ENCODE peak calls at places on chromosomes 1 and 21, in eight cellular contexts. P is mucosa of descending colon, W is esophagus squamous epithelium, T is neural crest cell, S is body of pancreas, Z is choroid plexus epithelial cell, Y is breast epithelium, C is GM13976. N is an unnamed sample.

GRCh38 chr1:16900771-16901170 is 5.0 kb downstream of the RNU1-2 start:
- DNase-seq in P (no peak), W (no peak), T (no peak), S (no peak), Z (peak), Y (no peak), C (no peak), N (no peak)

GRCh38 chr1:221292652-221293051 is 413.4 kb downstream of the HLX start:
- DNase-seq in P (no peak), W (no peak), T (no peak), S (no peak), Z (no peak), Y (no peak), C (no peak), N (no peak)

GRCh38 chr1:7149080-7149838 is 364.0 kb downstream of the CAMTA1 start:
- DNase-seq in P (peak), W (no peak), T (no peak), S (peak), Z (peak), Y (peak), C (no peak), N (no peak)

GRCh38 chr1:3217887-3218679 is 149.1 kb downstream of the PRDM16 start:
- DNase-seq in P (no peak), W (no peak), T (no peak), S (no peak), Z (no peak), Y (no peak), C (no peak), N (no peak)

GRCh38 chr1:201842472-201843020 is 13.6 kb downstream of the IPO9 start:
- DNase-seq in P (no peak), W (no peak), T (no peak), S (no peak), Z (no peak), Y (no peak), C (no peak), N (no peak)

GRCh38 chr1:11124965-11125364 is 25.3 kb upstream of the EXOSC10 start:
- DNase-seq in P (no peak), W (no peak), T (no peak), S (no peak), Z (no peak), Y (no peak), C (no peak), N (no peak)

GRCh38 chr1:86466986-86467385 is 1.7 kb upstream of the CLCA1 start:
- DNase-seq in P (no peak), W (no peak), T (no peak), S (no peak), Z (no peak), Y (no peak), C (no peak), N (no peak)

GRCh38 chr1:7403265-7404045 is 367.6 kb upstream of the VAMP3 start:
- DNase-seq in P (no peak), W (no peak), T (peak), S (no peak), Z (peak), Y (no peak), C (peak), N (peak)

GRCh38 chr1:72845342-72845741 is 563.0 kb upstream of the NEGR1 start:
- DNase-seq in P (no peak), W (no peak), T (no peak), S (no peak), Z (peak), Y (no peak), C (no peak), N (no peak)

GRCh38 chr1:63892632-63893395 is 119.0 kb downstream of the ROR1 start:
- DNase-seq in P (no peak), W (peak), T (no peak), S (peak), Z (peak), Y (no peak), C (peak), N (peak)

GRCh38 chr1:32958827-32959226 is 5.8 kb downstream of the RNF19B start:
- DNase-seq in P (no peak), W (no peak), T (no peak), S (no peak), Z (no peak), Y (no peak), C (no peak), N (no peak)

GRCh38 chr1:228090613-228091081 is 8.1 kb downstream of the ARF1 start:
- DNase-seq in P (no peak), W (no peak), T (no peak), S (no peak), Z (peak), Y (no peak), C (no peak), N (no peak)

GRCh38 chr1:6447016-6447817 is 18.8 kb downstream of the TNFRSF25 start:
- DNase-seq in P (peak), W (no peak), T (peak), S (no peak), Z (no peak), Y (no peak), C (no peak), N (no peak)

GRCh38 chr1:9651565-9652378 is at the start of gene PIK3CD:
- DNase-seq in P (no peak), W (no peak), T (peak), S (no peak), Z (peak), Y (no peak), C (peak), N (peak)

GRCh38 chr1:180743868-180744267 is 112.0 kb downstream of the XPR1 start:
- DNase-seq in P (no peak), W (no peak), T (no peak), S (no peak), Z (no peak), Y (no peak), C (no peak), N (no peak)

GRCh38 chr1:206816390-206817287 is 44.3 kb upstream of the IL10 start:
- DNase-seq in P (no peak), W (no peak), T (no peak), S (no peak), Z (peak), Y (no peak), C (no peak), N (no peak)

GRCh38 chr1:229203030-229203751 is 67.7 kb upstream of the RAB4A start:
- DNase-seq in P (no peak), W (no peak), T (peak), S (peak), Z (peak), Y (no peak), C (no peak), N (no peak)

GRCh38 chr1:203625623-203626189 is 926 bp upstream of the ATP2B4 start:
- DNase-seq in P (peak), W (no peak), T (no peak), S (peak), Z (peak), Y (no peak), C (peak), N (peak)

GRCh38 chr1:170929835-170930554 is 5.3 kb upstream of the MROH9 start:
- DNase-seq in P (peak), W (no peak), T (no peak), S (peak), Z (peak), Y (no peak), C (peak), N (peak)

GRCh38 chr1:200090252-200091159 is 63.0 kb downstream of the NR5A2 start:
- DNase-seq in P (no peak), W (no peak), T (no peak), S (no peak), Z (no peak), Y (no peak), C (no peak), N (no peak)

GRCh38 chr1:219088778-219089557 is 84.7 kb upstream of the LYPLAL1 start:
- DNase-seq in P (peak), W (no peak), T (no peak), S (peak), Z (peak), Y (no peak), C (no peak), N (peak)

GRCh38 chr1:94332952-94333351 is 85.2 kb upstream of the ABCD3 start:
- DNase-seq in P (no peak), W (no peak), T (no peak), S (no peak), Z (peak), Y (no peak), C (peak), N (peak)

GRCh38 chr21:31666445-31667010 is 7.0 kb downstream of the SOD1 start:
- DNase-seq in P (no peak), W (no peak), T (no peak), S (no peak), Z (no peak), Y (no peak), C (no peak), N (no peak)

GRCh38 chr1:9801909-9802308 is 21.9 kb downstream of the CLSTN1 start:
- DNase-seq in P (no peak), W (no peak), T (no peak), S (no peak), Z (no peak), Y (no peak), C (no peak), N (no peak)

GRCh38 chr1:221869759-221870158 is 127.9 kb upstream of the DUSP10 start:
- DNase-seq in P (no peak), W (no peak), T (no peak), S (no peak), Z (peak), Y (no peak), C (no peak), N (no peak)

GRCh38 chr1:27430903-27431653 is 38.7 kb downstream of the GPR3 start:
- DNase-seq in P (no peak), W (no peak), T (no peak), S (peak), Z (peak), Y (no peak), C (peak), N (peak)

GRCh38 chr1:32759521-32759980 is 57.0 kb upstream of the SYNC start:
- DNase-seq in P (peak), W (no peak), T (no peak), S (peak), Z (no peak), Y (peak), C (peak), N (no peak)

GRCh38 chr1:211825990-211826389 is 4.6 kb downstream of the LPGAT1 start:
- DNase-seq in P (no peak), W (no peak), T (no peak), S (no peak), Z (peak), Y (no peak), C (no peak), N (no peak)

GRCh38 chr1:233614173-233614742 is 352 bp downstream of the KCNK1 start:
- DNase-seq in P (peak), W (no peak), T (peak), S (peak), Z (peak), Y (peak), C (peak), N (peak)

GRCh38 chr21:26969971-26970725 is 3.3 kb upstream of the ADAMTS5 start:
- DNase-seq in P (no peak), W (no peak), T (no peak), S (no peak), Z (no peak), Y (no peak), C (no peak), N (no peak)

GRCh38 chr1:245684111-245684510 is 529.3 kb downstream of the KIF26B start:
- DNase-seq in P (no peak), W (no peak), T (no peak), S (no peak), Z (no peak), Y (no peak), C (no peak), N (no peak)

GRCh38 chr1:245686446-245687030 is 531.8 kb downstream of the KIF26B start:
- DNase-seq in P (no peak), W (no peak), T (no peak), S (no peak), Z (no peak), Y (no peak), C (no peak), N (no peak)

GRCh38 chr1:245686006-245686405 is 531.2 kb downstream of the KIF26B start:
- DNase-seq in P (no peak), W (no peak), T (no peak), S (no peak), Z (no peak), Y (no peak), C (no peak), N (no peak)

GRCh38 chr1:245684636-245685035 is 529.9 kb downstream of the KIF26B start:
- DNase-seq in P (no peak), W (no peak), T (no peak), S (no peak), Z (no peak), Y (no peak), C (no peak), N (no peak)

DNA sequence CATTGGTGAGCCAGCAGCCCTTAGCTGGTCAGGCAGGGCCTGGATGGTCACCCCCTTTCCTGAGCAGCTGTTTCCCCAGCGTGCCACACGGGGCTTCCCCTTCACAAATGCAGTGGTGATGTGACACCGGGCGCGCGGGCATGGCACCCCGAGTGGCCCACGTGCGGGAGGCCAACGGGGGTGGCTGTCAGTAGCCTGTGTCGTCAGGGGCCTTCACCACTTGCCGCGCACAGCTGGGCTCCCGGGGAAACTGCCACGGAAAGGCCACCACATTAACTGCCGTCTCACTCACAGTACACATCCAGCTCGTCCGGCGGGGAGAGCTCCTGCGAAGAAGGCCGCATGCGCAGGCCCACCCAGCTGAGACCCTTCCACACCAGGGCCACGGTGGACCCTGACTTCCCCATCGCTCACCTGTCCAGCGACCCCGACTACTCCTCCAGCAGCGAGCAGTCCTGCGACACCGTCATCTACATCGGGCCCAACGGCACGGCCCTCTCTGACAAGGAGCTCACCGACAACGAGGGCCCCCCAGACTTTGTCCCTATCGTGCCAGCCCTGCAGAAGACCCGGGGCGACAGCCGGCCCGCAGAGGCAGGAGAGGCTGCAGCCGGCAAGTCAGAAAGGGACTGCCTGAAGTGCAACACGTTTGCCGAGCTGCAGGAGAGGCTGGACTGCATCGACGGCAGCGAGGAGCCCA is 530.5 kb downstream of the KIF26B start:
- DNase-seq in P (no peak), W (no peak), T (no peak), S (no peak), Z (no peak), Y (no peak), C (no peak), N (no peak)
- TF ChIP-seq CTCF in P (no peak), W (no peak), T (no peak), S (no peak), Z (no peak), Y (no peak), C (no peak), N (no peak)

GRCh38 chr1:54547601-54548388 is at the start of gene ACOT11:
- DNase-seq in P (peak), W (no peak), T (no peak), S (peak), Z (peak), Y (no peak), C (peak), N (no peak)
- TF ChIP-seq CTCF in P (no peak), W (peak), T (peak), S (peak), Z (peak), Y (peak), C (no peak), N (no peak)

DNA sequence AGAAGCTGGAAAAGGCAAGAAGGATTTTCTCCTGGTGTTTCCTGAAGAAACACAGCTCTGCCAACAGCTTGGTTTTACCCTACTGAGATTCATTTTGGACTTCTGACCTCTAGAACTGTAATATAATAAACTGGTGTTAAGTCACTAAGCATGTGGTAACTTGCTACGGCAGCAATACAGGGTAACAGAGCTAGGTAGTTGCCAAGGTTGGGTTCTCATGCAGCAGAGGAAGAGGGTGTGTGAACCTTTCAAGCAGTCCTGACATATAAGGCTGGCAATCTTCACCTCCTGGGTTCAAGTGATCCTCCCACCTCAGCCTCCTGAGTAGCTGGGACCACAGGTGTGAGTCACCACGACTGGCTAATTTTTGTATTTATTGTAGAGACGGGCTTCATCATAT is 36.0 kb downstream of the GNG4 start:
- DNase-seq in P (peak), W (no peak), T (no peak), S (no peak), Z (no peak), Y (no peak), C (no peak), N (no peak)
- TF ChIP-seq CTCF in P (no peak), W (no peak), T (no peak), S (no peak), Z (no peak), Y (no peak), C (no peak), N (no peak)

DNA sequence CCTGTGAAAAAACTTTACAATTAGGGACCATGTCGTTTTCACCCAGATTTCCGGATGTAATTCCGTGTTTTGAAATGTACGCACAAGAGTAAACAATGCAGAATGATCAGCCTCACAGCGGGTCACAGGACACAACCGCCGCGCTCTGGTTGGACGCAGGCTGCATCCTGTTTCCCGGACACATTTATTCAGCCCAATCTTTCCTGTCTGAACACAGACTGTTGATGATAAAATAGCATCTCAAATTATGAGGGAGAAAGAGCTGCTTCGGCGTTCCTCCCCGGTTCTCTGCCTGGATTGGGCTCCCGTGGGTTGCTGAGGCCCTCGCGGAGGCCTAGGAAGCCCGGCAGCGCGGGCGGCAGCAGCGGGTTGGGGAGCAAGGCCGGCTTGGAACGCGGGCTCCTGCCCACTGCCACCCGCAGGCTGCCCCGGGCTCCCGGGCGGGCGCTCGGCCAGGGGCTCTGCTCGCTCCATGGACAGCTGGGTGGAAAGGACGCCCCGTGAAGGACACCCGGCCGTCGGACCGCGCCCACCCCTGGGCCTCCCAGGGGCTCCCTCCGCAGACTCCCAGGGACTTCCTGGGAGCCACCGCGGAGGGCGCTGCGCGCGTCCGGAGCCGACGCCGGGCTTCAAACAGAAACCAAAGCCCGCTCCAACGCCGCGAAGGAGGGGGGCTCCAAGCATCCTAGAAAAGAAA is 122.4 kb downstream of the ESRRG start:
- DNase-seq in P (peak), W (peak), T (peak), S (peak), Z (peak), Y (peak), C (peak), N (peak)
- TF ChIP-seq CTCF in P (peak), W (peak), T (peak), S (peak), Z (peak), Y (peak), C (peak), N (no peak)

GRCh38 chr1:109691762-109692161 is 4.1 kb downstream of the GSTM1 start:
- DNase-seq in P (peak), W (no peak), T (no peak), S (no peak), Z (no peak), Y (no peak), C (no peak), N (no peak)

GRCh38 chr1:109689844-109690405 is 2.3 kb downstream of the GSTM1 start:
- DNase-seq in P (no peak), W (no peak), T (no peak), S (no peak), Z (no peak), Y (no peak), C (no peak), N (no peak)

GRCh38 chr1:109687641-109688499 is at the start of gene GSTM1:
- DNase-seq in P (peak), W (no peak), T (peak), S (no peak), Z (no peak), Y (no peak), C (no peak), N (peak)
- TF ChIP-seq CTCF in P (no peak), W (peak), T (no peak), S (no peak), Z (no peak), Y (no peak), C (no peak), N (peak)

DNA sequence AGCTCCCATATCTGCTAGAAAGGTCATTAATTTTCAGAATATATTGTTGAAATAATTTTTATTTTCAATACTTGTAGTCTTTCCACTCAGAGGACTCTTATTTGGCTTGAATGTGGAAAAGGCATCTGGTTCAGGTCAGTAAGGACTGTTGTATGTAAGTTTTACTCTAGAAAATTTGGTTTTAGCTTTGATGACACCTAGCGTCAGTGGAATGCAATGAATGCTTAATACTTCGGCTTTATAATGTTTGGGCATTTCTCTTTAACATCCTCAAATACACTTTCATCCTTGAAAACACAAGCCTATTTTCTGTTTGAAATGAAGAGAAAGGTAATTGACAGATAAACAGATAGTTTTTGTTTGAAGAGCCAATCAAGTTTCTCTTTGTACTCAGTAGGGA is 63.3 kb downstream of the LRRC40 start:
- DNase-seq in P (no peak), W (no peak), T (no peak), S (no peak), Z (peak), Y (no peak), C (no peak), N (no peak)
- TF ChIP-seq CTCF in P (no peak), W (no peak), T (peak), S (peak), Z (peak), Y (no peak), C (no peak), N (no peak)

GRCh38 chr1:209823143-209824041 is 4.4 kb upstream of the UTP25 start:
- DNase-seq in P (peak), W (no peak), T (no peak), S (peak), Z (peak), Y (no peak), C (peak), N (peak)
- TF ChIP-seq CTCF in P (peak), W (peak), T (peak), S (peak), Z (peak), Y (peak), C (peak), N (peak)

N was measured in GM20000.